ENCODE peak calls at places on chromosomes 13 and 19, in four cellular contexts. One of them, this sample, is unnamed.

GRCh38 chr13:22114630-22115311 is 443.9 kb downstream of the FGF9 start:
- DNase-seq in stimulated activated CD8-positive, alpha-beta memory T cell treated with anti-CD3 and anti-CD28 coated beads, Interleukin-4, amount 100 ng/mL, for 48 hours: no peak
- DNase-seq in effector CD4-positive, alpha-beta T cell: peak; percentile 27
- DNase-seq in HS-5: no peak
- DNase-seq in this sample: peak; percentile 55

GRCh38 chr13:50026788-50027473 is 11.7 kb downstream of the KCNRG start:
- DNase-seq in stimulated activated CD8-positive, alpha-beta memory T cell treated with anti-CD3 and anti-CD28 coated beads, Interleukin-4, amount 100 ng/mL, for 48 hours: no peak
- DNase-seq in effector CD4-positive, alpha-beta T cell: no peak
- DNase-seq in HS-5: no peak
- DNase-seq in this sample: no peak

GRCh38 chr19:58380736-58381459 is at the start of gene ZNF837:
- DNase-seq in stimulated activated CD8-positive, alpha-beta memory T cell treated with anti-CD3 and anti-CD28 coated beads, Interleukin-4, amount 100 ng/mL, for 48 hours: peak; percentile 97
- DNase-seq in effector CD4-positive, alpha-beta T cell: peak; percentile 97
- DNase-seq in HS-5: peak; percentile 99
- DNase-seq in this sample: peak; percentile 98

GRCh38 chr19:2274937-2275535 is 6.9 kb downstream of the PEAK3 start:
- DNase-seq in stimulated activated CD8-positive, alpha-beta memory T cell treated with anti-CD3 and anti-CD28 coated beads, Interleukin-4, amount 100 ng/mL, for 48 hours: peak; percentile 53
- DNase-seq in effector CD4-positive, alpha-beta T cell: no peak
- DNase-seq in HS-5: no peak
- DNase-seq in this sample: no peak

GRCh38 chr13:93736111-93736510 is 509.5 kb downstream of the GPC6 start:
- DNase-seq in stimulated activated CD8-positive, alpha-beta memory T cell treated with anti-CD3 and anti-CD28 coated beads, Interleukin-4, amount 100 ng/mL, for 48 hours: no peak
- DNase-seq in effector CD4-positive, alpha-beta T cell: no peak
- DNase-seq in HS-5: no peak
- DNase-seq in this sample: no peak

GRCh38 chr19:17762505-17763229 is 11.4 kb downstream of the FCHO1 start:
- DNase-seq in stimulated activated CD8-positive, alpha-beta memory T cell treated with anti-CD3 and anti-CD28 coated beads, Interleukin-4, amount 100 ng/mL, for 48 hours: no peak
- DNase-seq in effector CD4-positive, alpha-beta T cell: no peak
- DNase-seq in HS-5: no peak
- DNase-seq in this sample: no peak

GRCh38 chr13:35478384-35479222 is 2.1 kb upstream of the MAB21L1 start:
- DNase-seq in stimulated activated CD8-positive, alpha-beta memory T cell treated with anti-CD3 and anti-CD28 coated beads, Interleukin-4, amount 100 ng/mL, for 48 hours: no peak
- DNase-seq in effector CD4-positive, alpha-beta T cell: no peak
- DNase-seq in HS-5: no peak
- DNase-seq in this sample: no peak

GRCh38 chr19:49421039-49421877 is 2.0 kb downstream of the PTH2 start:
- DNase-seq in stimulated activated CD8-positive, alpha-beta memory T cell treated with anti-CD3 and anti-CD28 coated beads, Interleukin-4, amount 100 ng/mL, for 48 hours: peak; percentile 72
- DNase-seq in effector CD4-positive, alpha-beta T cell: no peak
- DNase-seq in HS-5: no peak
- DNase-seq in this sample: peak; percentile 42

GRCh38 chr19:5753743-5754142 is 30.8 kb downstream of the PRR22 start:
- DNase-seq in stimulated activated CD8-positive, alpha-beta memory T cell treated with anti-CD3 and anti-CD28 coated beads, Interleukin-4, amount 100 ng/mL, for 48 hours: no peak
- DNase-seq in effector CD4-positive, alpha-beta T cell: no peak
- DNase-seq in HS-5: no peak
- DNase-seq in this sample: no peak

This sample was measured in activated T-helper 1 cell treated with anti-CD3 and anti-CD28 coated beads, Interleukin-12 subunit alpha, Interleukin-12 subunit beta, Interleukin-2, Interleukin-4 antibody, amounts not matched to agents 30 ng/mL and 10 ng/mL and 1 ng/mL, durations not matched to agents 14 hours and 24 hours and 36 hours.